ENCODE peak calls at places on chromosomes 12 and 14, in six cellular contexts. Z is GM13977, L is HL-60, H is AG09309, J is lower leg skin, I is A549. T is an unnamed sample.

GRCh38 chr14:101851716-101852395 is 90.3 kb downstream of the PPP2R5C start:
- DNase-seq in Z (no peak), L (peak), H (no peak), J (no peak), I (no peak), T (no peak)

GRCh38 chr12:76080729-76081415 is 3.6 kb downstream of the NAP1L1 start:
- DNase-seq in Z (no peak), L (no peak), H (no peak), J (no peak), I (peak), T (no peak)

GRCh38 chr12:132551271-132552120 is 58.9 kb downstream of the LRCOL1 start:
- DNase-seq in Z (no peak), L (no peak), H (no peak), J (no peak), I (no peak), T (no peak)

GRCh38 chr12:27964123-27964522 is 8.4 kb downstream of the PTHLH start:
- DNase-seq in Z (no peak), L (no peak), H (no peak), J (no peak), I (no peak), T (no peak)

GRCh38 chr14:24094839-24095195 is 706 bp downstream of the PCK2 start:
- DNase-seq in Z (no peak), L (no peak), H (no peak), J (no peak), I (no peak), T (peak)

GRCh38 chr12:124545508-124546418 is 21.6 kb downstream of the NCOR2 start:
- DNase-seq in Z (peak), L (no peak), H (peak), J (no peak), I (no peak), T (no peak)

GRCh38 chr14:22319526-22320352 is 269.3 kb downstream of the DAD1 start:
- DNase-seq in Z (peak), L (no peak), H (peak), J (no peak), I (peak), T (peak)

GRCh38 chr12:82299617-82300016 is 58.6 kb downstream of the CCDC59 start:
- DNase-seq in Z (no peak), L (no peak), H (no peak), J (no peak), I (no peak), T (peak)

GRCh38 chr12:28369483-28369882 is 179.2 kb downstream of the CCDC91 start:
- DNase-seq in Z (no peak), L (no peak), H (no peak), J (no peak), I (no peak), T (no peak)

GRCh38 chr14:52069617-52070431 is 965 bp upstream of the NID2 start:
- DNase-seq in Z (no peak), L (no peak), H (no peak), J (no peak), I (no peak), T (peak)

GRCh38 chr12:1918081-1918874 is at the start of gene CACNA2D4:
- DNase-seq in Z (peak), L (no peak), H (no peak), J (peak), I (no peak), T (peak)

GRCh38 chr12:49580572-49581535 is 12.9 kb upstream of the MCRS1 start:
- DNase-seq in Z (peak), L (no peak), H (peak), J (peak), I (peak), T (peak)

GRCh38 chr12:59803735-59804134 is 207.9 kb downstream of the SLC16A7 start:
- DNase-seq in Z (no peak), L (no peak), H (no peak), J (no peak), I (no peak), T (no peak)

GRCh38 chr12:126607867-126608266 is 1542.6 kb downstream of the AACS start:
- DNase-seq in Z (no peak), L (no peak), H (no peak), J (no peak), I (no peak), T (no peak)
- TF ChIP-seq CTCF in Z (no peak), L (no peak), H (no peak), J (no peak), I (no peak), T (no peak)

GRCh38 chr14:38209572-38210159 is 2.0 kb downstream of the SSTR1 start:
- DNase-seq in Z (no peak), L (no peak), H (no peak), J (no peak), I (no peak), T (no peak)

GRCh38 chr14:38207830-38208815 is at the start of gene SSTR1:
- DNase-seq in Z (no peak), L (no peak), H (no peak), J (no peak), I (no peak), T (peak)

GRCh38 chr14:38207342-38207741 is 362 bp upstream of the SSTR1 start:
- DNase-seq in Z (no peak), L (no peak), H (no peak), J (no peak), I (no peak), T (no peak)

GRCh38 chr14:38210168-38210567 is 2.5 kb downstream of the SSTR1 start:
- DNase-seq in Z (no peak), L (no peak), H (peak), J (no peak), I (no peak), T (no peak)

GRCh38 chr14:38208825-38209562 is 1.3 kb downstream of the SSTR1 start:
- DNase-seq in Z (no peak), L (no peak), H (peak), J (no peak), I (no peak), T (peak)
- TF ChIP-seq CTCF in Z (no peak), L (no peak), H (peak), J (no peak), I (no peak), T (peak)

GRCh38 chr14:81252278-81252677 is 31.5 kb upstream of the GTF2A1 start:
- DNase-seq in Z (no peak), L (no peak), H (no peak), J (no peak), I (no peak), T (no peak)

DNA sequence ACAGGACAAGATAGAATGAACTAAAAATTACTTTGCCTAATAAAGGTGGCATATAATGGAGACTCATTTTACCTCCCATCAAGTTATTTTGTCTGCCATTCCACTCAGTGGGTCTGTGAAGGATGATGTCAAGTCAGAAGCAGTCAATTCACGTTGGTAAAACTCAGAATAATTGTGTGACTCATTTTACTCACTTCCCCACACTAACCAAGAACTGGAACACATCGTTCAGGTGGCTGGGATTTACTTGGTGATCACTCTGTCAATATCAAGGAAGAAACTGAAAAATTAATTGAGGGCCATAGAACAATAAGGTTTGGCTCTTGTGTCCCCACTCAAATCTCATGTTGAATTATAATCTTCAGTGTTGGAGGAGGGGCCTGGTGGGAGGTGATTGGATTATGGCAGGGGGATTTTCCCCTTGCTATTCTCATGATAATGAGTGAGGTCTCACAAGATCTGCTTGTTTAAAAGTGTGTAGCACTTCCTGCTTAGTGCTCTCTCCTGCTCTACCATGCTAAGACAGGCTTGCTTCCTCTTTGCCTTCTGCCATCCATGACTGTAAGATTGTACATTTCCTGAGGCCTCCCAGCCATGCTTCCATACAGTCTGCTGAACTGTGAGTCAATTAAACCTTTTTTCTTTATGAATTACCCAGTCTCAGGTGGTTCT is 35.7 kb upstream of the GTF2A1 start:
- DNase-seq in Z (no peak), L (no peak), H (no peak), J (no peak), I (no peak), T (no peak)
- TF ChIP-seq CTCF in Z (no peak), L (no peak), H (no peak), J (no peak), I (no peak), T (no peak)

GRCh38 chr12:62375603-62376002 is 91.0 kb upstream of the MON2 start:
- DNase-seq in Z (no peak), L (no peak), H (no peak), J (no peak), I (no peak), T (no peak)

GRCh38 chr12:62379723-62380045 is 86.9 kb upstream of the MON2 start:
- DNase-seq in Z (no peak), L (no peak), H (no peak), J (no peak), I (no peak), T (no peak)

GRCh38 chr12:62382526-62382925 is 84.1 kb upstream of the MON2 start:
- DNase-seq in Z (no peak), L (no peak), H (no peak), J (no peak), I (no peak), T (no peak)

GRCh38 chr12:62379026-62379722 is 87.5 kb upstream of the MON2 start:
- DNase-seq in Z (no peak), L (no peak), H (peak), J (no peak), I (no peak), T (no peak)
- TF ChIP-seq CTCF in Z (no peak), L (no peak), H (no peak), J (no peak), I (no peak), T (no peak)

GRCh38 chr12:115468087-115468510 is 784.1 kb upstream of the TBX3 start:
- DNase-seq in Z (no peak), L (no peak), H (no peak), J (no peak), I (peak), T (no peak)
- TF ChIP-seq CTCF in Z (peak), L (no peak), H (no peak), J (no peak), I (peak), T (no peak)